ENCODE peak calls at places on chromosomes 16 and 17, in five cellular contexts. A, C, O, Z and L are unnamed samples.
A peak's percentile ranks its signal among the peaks of the same experiment; 100 is the strongest.

GRCh38 chr16:17831330-17831729 is 360.6 kb upstream of the XYLT1 start:
- DNase-seq in C (no peak), O (no peak), Z (no peak), A (no peak), L (no peak)

GRCh38 chr16:84449156-84450140 is 55.0 kb downstream of the MEAK7 start:
- DNase-seq in O (no peak), C (no peak), Z (no peak), A (no peak), L (no peak)

GRCh38 chr16:50403491-50403890 is 34.7 kb upstream of the BRD7 start:
- DNase-seq in A (no peak), O (no peak), C (no peak), Z (no peak), L (no peak)

GRCh38 chr16:77585852-77586251 is 136.5 kb upstream of the NUDT7 start:
- DNase-seq in Z (no peak), C (no peak), A (peak; percentile 51), O (no peak), L (peak; percentile 34)

GRCh38 chr17:17710355-17710727 is 29.1 kb downstream of the RAI1 start:
- DNase-seq in Z (no peak), C (no peak), A (no peak), O (no peak), L (no peak)

GRCh38 chr16:25692307-25692706 is 548 bp downstream of the HS3ST4 start:
- DNase-seq in O (no peak), Z (no peak), A (no peak), C (no peak), L (no peak)

GRCh38 chr17:39175695-39176093 is 9.7 kb upstream of the ARL5C start:
- DNase-seq in C (no peak), A (no peak), O (no peak), Z (no peak), L (no peak)

GRCh38 chr17:2689411-2690164 is 22.0 kb downstream of the CLUH start:
- DNase-seq in O (no peak), A (no peak), Z (no peak), C (peak; percentile 23), L (no peak)

GRCh38 chr16:31074073-31074813 is at the start of the genes ZNF646 and ZNF668:
- DNase-seq in O (peak; percentile 98), C (peak; percentile 99), A (peak; percentile 97), Z (peak; percentile 96), L (peak; percentile 98)

GRCh38 chr16:31076319-31076718 is 2.1 kb downstream of the ZNF646 start:
- DNase-seq in A (no peak), C (no peak), O (no peak), Z (no peak), L (no peak)

GRCh38 chr16:31073073-31073822 is 792 bp downstream of the ZNF668 start:
- DNase-seq in A (peak; percentile 76), Z (peak; percentile 75), C (peak; percentile 92), O (peak; percentile 67), L (peak; percentile 56)

GRCh38 chr16:31073823-31074072 is 292 bp downstream of the ZNF668 start:
- DNase-seq in Z (no peak), A (no peak), C (no peak), O (no peak), L (no peak)

GRCh38 chr16:31074814-31075183 is 577 bp downstream of the ZNF646 start:
- DNase-seq in A (no peak), Z (no peak), O (no peak), C (no peak), L (no peak)
- H3K27ac ChIP-seq in A (peak overlapping the region; percentile 72), Z (peak overlapping the region; percentile 89), O (peak overlapping the region; percentile 90), C (peak overlapping the region; percentile 86), L (peak overlapping the region; percentile 90)

GRCh38 chr17:81510798-81511549 is 1.6 kb downstream of the ACTG1 start:
- DNase-seq in A (peak; percentile 20), O (no peak), Z (no peak), C (no peak), L (no peak)

GRCh38 chr17:81510524-81510797 is 2.1 kb downstream of the ACTG1 start:
- DNase-seq in C (no peak), Z (no peak), O (no peak), A (no peak), L (no peak)

GRCh38 chr17:81509048-81509686 is 3.4 kb downstream of the ACTG1 start:
- DNase-seq in A (peak; percentile 46), Z (no peak), O (no peak), C (no peak), L (no peak)

GRCh38 chr17:81509687-81510523 is 2.7 kb downstream of the ACTG1 start:
- DNase-seq in C (no peak), A (no peak), Z (no peak), O (no peak), L (no peak)

GRCh38 chr17:81508639-81509047 is 4.0 kb downstream of the ACTG1 start:
- DNase-seq in O (no peak), A (peak; percentile 42), Z (no peak), C (no peak), L (no peak)
- H3K27ac ChIP-seq in O (peak overlapping the region; percentile 52), A (no peak overlapping the region), Z (no peak overlapping the region), C (no peak overlapping the region), L (peak overlapping the region; percentile 100)

GRCh38 chr17:56835259-56835575 is 1.3 kb downstream of the DGKE start:
- DNase-seq in Z (no peak), A (no peak), O (no peak), C (no peak), L (no peak)
- H3K27ac ChIP-seq in Z (peak overlapping the region; percentile 77), A (no peak overlapping the region), O (no peak overlapping the region), C (no peak overlapping the region), L (no peak overlapping the region)

GRCh38 chr17:45314761-45315549 is 1.9 kb downstream of the MAP3K14 start:
- DNase-seq in C (no peak), Z (no peak), O (no peak), A (peak; percentile 4), L (no peak)

GRCh38 chr17:45315583-45316270 is 1.1 kb downstream of the MAP3K14 start:
- DNase-seq in Z (no peak), A (peak; percentile 53), C (no peak), O (no peak), L (no peak)

GRCh38 chr17:45313419-45313771 is 3.4 kb downstream of the MAP3K14 start:
- DNase-seq in Z (no peak), O (no peak), C (no peak), A (no peak), L (no peak)

GRCh38 chr17:45312477-45313418 is 4.1 kb downstream of the MAP3K14 start:
- DNase-seq in Z (no peak), O (no peak), C (no peak), A (peak; percentile 54), L (no peak)

DNA sequence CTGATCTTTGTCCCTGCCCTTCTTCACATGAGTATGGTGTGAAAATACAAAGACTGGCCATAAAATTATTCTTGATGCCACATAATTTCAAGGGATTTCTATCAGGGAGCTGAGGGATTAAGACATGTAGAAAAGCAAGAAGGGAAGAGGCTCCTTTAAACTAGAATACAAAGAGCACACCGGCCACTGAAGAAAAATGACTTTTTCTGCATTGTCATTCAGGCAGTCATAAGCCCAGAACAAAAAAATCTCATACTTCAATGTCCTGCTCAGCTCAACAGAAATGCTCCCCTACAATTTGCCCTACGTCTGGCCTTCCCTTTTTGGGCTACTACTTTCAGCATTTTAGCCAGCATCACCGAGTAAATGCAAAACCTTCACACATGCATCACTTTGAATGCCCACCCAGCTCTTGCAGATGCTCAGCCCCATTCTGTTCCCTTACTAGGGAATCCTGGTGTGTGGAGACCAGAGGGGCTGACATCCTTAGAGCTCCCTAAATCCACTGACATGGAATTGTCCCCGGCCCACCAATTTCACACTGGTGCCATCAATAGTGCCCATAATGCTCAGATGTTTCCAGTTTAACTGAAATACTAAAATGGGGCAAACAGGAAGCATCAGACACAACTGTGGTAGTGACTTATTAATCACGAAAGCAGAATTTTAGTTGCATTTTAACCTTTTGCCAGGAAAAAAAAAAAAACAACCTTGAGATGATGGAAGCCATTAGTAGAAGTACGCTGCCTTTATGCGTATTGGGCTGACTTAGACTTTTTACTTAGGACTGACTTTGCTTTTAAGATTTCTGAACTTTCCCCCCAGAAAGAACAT is 2.7 kb downstream of the MAP3K14 start:
- DNase-seq in O (no peak), Z (no peak), C (no peak), A (no peak), L (no peak)
- H3K27ac ChIP-seq in O (no peak overlapping the region), Z (no peak overlapping the region), C (no peak overlapping the region), A (peak overlapping the region; percentile 94), L (no peak overlapping the region)

GRCh38 chr17:36092228-36092627 is 2.3 kb upstream of the CCL3 start:
- DNase-seq in Z (no peak), A (no peak), C (no peak), O (no peak), L (no peak)

GRCh38 chr17:36094232-36094631 is 4.3 kb upstream of the CCL3 start:
- DNase-seq in C (no peak), Z (no peak), O (no peak), A (no peak), L (no peak)

GRCh38 chr17:36085710-36086268 is 4.2 kb downstream of the CCL3 start:
- DNase-seq in O (no peak), Z (no peak), C (no peak), A (no peak), L (peak; percentile 5)

GRCh38 chr17:36089888-36090836 is at the start of gene CCL3:
- DNase-seq in Z (no peak), C (no peak), A (peak; percentile 2), O (no peak), L (peak; percentile 3)

GRCh38 chr17:36088559-36089376 is 1.2 kb downstream of the CCL3 start:
- DNase-seq in A (no peak), Z (no peak), C (no peak), O (no peak), L (no peak)
- H3K27ac ChIP-seq in A (no peak overlapping the region), Z (no peak overlapping the region), C (no peak overlapping the region), O (no peak overlapping the region), L (no peak overlapping the region)

GRCh38 chr17:82274134-82275020 is 877 bp upstream of the CSNK1D start:
- DNase-seq in A (no peak), O (no peak), Z (no peak), C (no peak), L (no peak)
- H3K27ac ChIP-seq in A (peak overlapping the region; percentile 17), O (no peak overlapping the region), Z (peak overlapping the region; percentile 98), C (peak overlapping the region; percentile 89), L (no peak overlapping the region)

GRCh38 chr16:27483624-27484023 is 66.1 kb downstream of the GTF3C1 start:
- DNase-seq in A (no peak), Z (no peak), C (no peak), O (no peak), L (no peak)
- H3K27ac ChIP-seq in A (no peak overlapping the region), Z (no peak overlapping the region), C (no peak overlapping the region), O (no peak overlapping the region), L (no peak overlapping the region)

GRCh38 chr16:2987286-2987685 is 7.0 kb upstream of the PKMYT1 start:
- DNase-seq in A (no peak), C (no peak), O (no peak), Z (no peak), L (no peak)
- H3K27ac ChIP-seq in A (no peak overlapping the region), C (no peak overlapping the region), O (no peak overlapping the region), Z (no peak overlapping the region), L (no peak overlapping the region)

GRCh38 chr17:57279432-57279831 is 23.1 kb downstream of the MSI2 start:
- DNase-seq in C (no peak), A (no peak), O (no peak), Z (no peak), L (no peak)

GRCh38 chr17:57283203-57283971 is 27.1 kb downstream of the MSI2 start:
- DNase-seq in Z (no peak), A (no peak), O (no peak), C (no peak), L (no peak)

GRCh38 chr17:57284583-57284982 is 28.3 kb downstream of the MSI2 start:
- DNase-seq in A (no peak), O (no peak), Z (no peak), C (no peak), L (no peak)

GRCh38 chr17:57284984-57285646 is 28.8 kb downstream of the MSI2 start:
- DNase-seq in O (no peak), A (no peak), Z (no peak), C (no peak), L (no peak)

GRCh38 chr17:57281887-57282653 is 25.7 kb downstream of the MSI2 start:
- DNase-seq in C (no peak), O (no peak), Z (no peak), A (no peak), L (no peak)
- H3K27ac ChIP-seq in C (no peak overlapping the region), O (no peak overlapping the region), Z (no peak overlapping the region), A (no peak overlapping the region), L (no peak overlapping the region)